ENCODE peak calls at places on chromosome 19, in nine cellular contexts. G is GM19239; I is GM12892; P is stimulated activated CD4-positive, alpha-beta T cell treated with anti-CD3 and anti-CD28 coated beads, Interleukin-15, amount 100 ng/mL, for 1 hour; X is substantia nigra; F is fibroblast of villous mesenchyme; D is left ventricle myocardium inferior; L is astrocyte of the cerebellum; A is hepatic stellate cell. B is an unnamed sample.

GRCh38 chr19:35404879-35405622 is 34.2 kb downstream of the GPR42 start:
- DNase-seq in L (no peak), A (peak; percentile 49), I (peak; percentile 54), P (no peak), X (no peak), D (no peak), F (peak; percentile 49), G (no peak), B (peak; percentile 10)

GRCh38 chr19:52498571-52498970 is 28.9 kb upstream of the ZNF808 start:
- DNase-seq in A (no peak), I (no peak), L (no peak), D (no peak), P (no peak), F (no peak), G (no peak), X (no peak), B (no peak)

GRCh38 chr19:1864480-1865171 is 1.2 kb upstream of the KLF16 start:
- DNase-seq in G (peak; percentile 90), D (peak; percentile 75), L (no peak), A (peak; percentile 84), X (peak; percentile 62), F (no peak), I (peak; percentile 90), P (no peak), B (no peak)

GRCh38 chr19:35013820-35014754 is 14.0 kb downstream of the GRAMD1A start:
- DNase-seq in D (no peak), P (peak; percentile 49), A (no peak), X (no peak), G (no peak), I (no peak), F (no peak), L (no peak), B (no peak)

GRCh38 chr19:15475169-15475568 is 4.1 kb downstream of the PGLYRP2 start:
- DNase-seq in F (no peak), X (no peak), P (no peak), D (no peak), I (no peak), A (no peak), L (no peak), G (no peak), B (no peak)

GRCh38 chr19:1882089-1882785 is 3.1 kb downstream of the ABHD17A start:
- DNase-seq in D (no peak), G (no peak), X (peak; percentile 61), A (no peak), P (peak; percentile 63), L (no peak), F (no peak), I (no peak), B (no peak)

GRCh38 chr19:50332014-50332263 is 2.8 kb upstream of the KCNC3 start:
- DNase-seq in F (no peak), D (no peak), L (no peak), X (no peak), P (no peak), I (peak; percentile 7), G (no peak), A (no peak), B (no peak)

GRCh38 chr19:22620401-22620800 is 13.7 kb upstream of the ZNF492 start:
- DNase-seq in A (no peak), I (no peak), L (no peak), D (no peak), G (no peak), F (no peak), X (no peak), P (no peak), B (no peak)

GRCh38 chr19:23075031-23075733 is 41.6 kb upstream of the ZNF730 start:
- DNase-seq in X (peak; percentile 54), I (peak; percentile 36), L (peak; percentile 33), P (no peak), F (peak; percentile 66), A (no peak), G (no peak), D (peak; percentile 57), B (peak; percentile 0)

GRCh38 chr19:4284176-4284958 is 5.3 kb downstream of the SHD start:
- DNase-seq in A (no peak), G (peak; percentile 54), I (no peak), X (no peak), P (no peak), F (peak; percentile 7), D (no peak), L (no peak), B (no peak)

GRCh38 chr19:51297406-51297805 is 14.0 kb upstream of the IGLON5 start:
- DNase-seq in D (no peak), P (no peak), X (no peak), G (no peak), F (no peak), A (no peak), I (no peak), L (no peak), B (no peak)

GRCh38 chr19:16531380-16531669 is 10.9 kb downstream of the CHERP start:
- DNase-seq in G (no peak), A (no peak), P (no peak), L (no peak), X (no peak), F (no peak), I (no peak), D (no peak), B (no peak)

GRCh38 chr19:4015705-4016402 is 8.3 kb downstream of the PIAS4 start:
- DNase-seq in A (no peak), L (no peak), P (no peak), I (no peak), D (peak; percentile 43), F (no peak), G (no peak), X (no peak), B (no peak)

GRCh38 chr19:460877-461609 is at the start of gene SHC2:
- DNase-seq in F (no peak), G (no peak), A (no peak), X (no peak), I (no peak), P (no peak), L (no peak), D (peak; percentile 38), B (no peak)

GRCh38 chr19:42555801-42556200 is 27.5 kb upstream of the CEACAM1 start:
- DNase-seq in D (no peak), X (no peak), F (no peak), G (no peak), A (no peak), P (no peak), L (no peak), I (no peak), B (no peak)

GRCh38 chr19:30711296-30711695 is 339.1 kb downstream of the ZNF536 start:
- DNase-seq in L (no peak), F (no peak), X (no peak), G (no peak), P (no peak), D (no peak), A (no peak), I (no peak), B (no peak)

GRCh38 chr19:15841875-15842569 is 26.6 kb upstream of the OR10H1 start:
- DNase-seq in D (no peak), G (no peak), I (no peak), P (no peak), F (no peak), X (no peak), A (no peak), L (no peak), B (no peak)

GRCh38 chr19:44529541-44529940 is at the start of gene CEACAM20:
- DNase-seq in A (no peak), D (no peak), G (no peak), L (no peak), P (no peak), F (no peak), X (no peak), I (no peak), B (no peak)

GRCh38 chr19:14563989-14564650 is 7.7 kb downstream of the NDUFB7 start:
- DNase-seq in I (peak; percentile 65), L (no peak), F (peak; percentile 25), G (peak; percentile 50), D (no peak), X (no peak), P (no peak), A (no peak), B (no peak)

GRCh38 chr19:362154-362553 is 17.6 kb upstream of the MIER2 start:
- DNase-seq in I (no peak), G (no peak), L (no peak), D (no peak), P (no peak), X (no peak), F (no peak), A (no peak), B (no peak)

GRCh38 chr19:3062165-3063105 is at the start of gene TLE5:
- DNase-seq in L (no peak), F (peak; percentile 42), P (peak; percentile 62), I (peak; percentile 83), X (peak; percentile 53), D (peak; percentile 78), A (peak; percentile 78), G (peak; percentile 88), B (no peak)

GRCh38 chr19:1125601-1126533 is 22.1 kb downstream of the GPX4 start:
- DNase-seq in P (no peak), A (no peak), I (no peak), F (no peak), X (no peak), G (no peak), L (no peak), D (no peak), B (no peak)

GRCh38 chr19:38877781-38878574 is at the start of gene RINL:
- DNase-seq in F (no peak), P (peak; percentile 50), X (no peak), D (no peak), I (peak; percentile 83), A (no peak), L (no peak), G (peak; percentile 87), B (no peak)

GRCh38 chr19:11152318-11153062 is 3.1 kb downstream of the SPC24 start:
- DNase-seq in X (peak; percentile 15), A (peak; percentile 43), D (peak; percentile 72), I (no peak), L (no peak), G (no peak), P (no peak), F (peak; percentile 90), B (peak; percentile 33)

GRCh38 chr19:35167251-35168119 is 12.9 kb downstream of the FXYD5 start:
- DNase-seq in G (no peak), A (no peak), X (no peak), L (no peak), F (no peak), P (no peak), D (no peak), I (no peak), B (no peak)

GRCh38 chr19:31892060-31892459 is 453.4 kb upstream of the ZNF507 start:
- DNase-seq in D (no peak), A (no peak), G (no peak), P (no peak), L (no peak), I (no peak), X (no peak), F (no peak), B (no peak)

GRCh38 chr19:35037716-35038622 is 3.6 kb upstream of the HPN start:
- DNase-seq in P (no peak), A (peak; percentile 62), F (no peak), I (peak; percentile 63), D (no peak), G (peak; percentile 72), L (no peak), X (peak; percentile 45), B (peak; percentile 61)

GRCh38 chr19:48190288-48191284 is 20.1 kb downstream of the ZSWIM9 start:
- DNase-seq in F (no peak), L (peak; percentile 91), P (peak; percentile 28), I (peak; percentile 55), G (no peak), X (peak; percentile 68), D (no peak), A (no peak), B (peak; percentile 10)

GRCh38 chr19:21767065-21767800 is at the start of gene ZNF100:
- DNase-seq in D (peak; percentile 93), G (peak; percentile 43), I (peak; percentile 40), F (peak; percentile 89), A (peak; percentile 86), L (peak; percentile 89), X (peak; percentile 93), P (peak; percentile 61), B (peak; percentile 79)

GRCh38 chr19:5314012-5314906 is 26.4 kb downstream of the PTPRS start:
- DNase-seq in P (no peak), L (no peak), D (no peak), A (no peak), G (no peak), I (no peak), F (no peak), X (no peak), B (no peak)

GRCh38 chr19:35144600-35145436 is 1.8 kb downstream of the FXYD7 start:
- DNase-seq in X (no peak), P (no peak), D (no peak), A (no peak), I (no peak), G (no peak), F (no peak), L (no peak), B (no peak)

B was measured in C1 segment of cervical spinal cord.